ENCODE peak calls at places on chromosomes 16 and 17, in four cellular contexts. W, R, B and U are unnamed samples.

GRCh38 chr17:43384476-43384862 is 14.3 kb upstream of the ARL4D start:
- DNase-seq in W (no peak), B (no peak), R (no peak), U (no peak)

GRCh38 chr17:60744355-60744958 is 66.8 kb downstream of the BCAS3 start:
- DNase-seq in R (no peak), W (no peak), B (no peak), U (no peak)

GRCh38 chr17:42135664-42136653 is 13.4 kb downstream of the HSPB9 start:
- DNase-seq in W (peak), B (peak), R (no peak), U (no peak)

GRCh38 chr17:62824290-62825135 is 16.4 kb upstream of the MARCHF10 start:
- DNase-seq in B (no peak), R (no peak), W (no peak), U (no peak)

GRCh38 chr16:15897834-15898254 is 9.4 kb upstream of the CEP20 start:
- DNase-seq in R (peak), W (peak), B (no peak), U (peak)

GRCh38 chr17:11668633-11669032 is 70.4 kb downstream of the DNAH9 start:
- DNase-seq in B (no peak), R (no peak), W (no peak), U (no peak)

GRCh38 chr17:81566461-81567126 is 14.4 kb upstream of the FAAP100 start:
- DNase-seq in B (no peak), W (peak), R (no peak), U (no peak)

GRCh38 chr16:87264634-87265033 is 52.6 kb downstream of the C16orf95 start:
- DNase-seq in R (no peak), B (no peak), W (no peak), U (no peak)

GRCh38 chr17:33451221-33451620 is 158.1 kb upstream of the ASIC2 start:
- DNase-seq in B (no peak), W (no peak), R (no peak), U (no peak)

GRCh38 chr16:27718136-27718766 is 168.3 kb downstream of the KATNIP start:
- DNase-seq in W (no peak), R (no peak), B (no peak), U (no peak)

GRCh38 chr17:2259769-2260536 is 43.6 kb downstream of the SMG6 start:
- DNase-seq in W (peak), R (peak), B (no peak), U (peak)

GRCh38 chr17:13931111-13931526 is 138.2 kb upstream of the COX10 start:
- DNase-seq in W (peak), R (no peak), B (no peak), U (no peak)

GRCh38 chr17:74949455-74950115 is 13.9 kb downstream of the OTOP3 start:
- DNase-seq in B (no peak), W (no peak), R (no peak), U (no peak)

GRCh38 chr17:49239963-49240362 is 9.4 kb upstream of the PHOSPHO1 start:
- DNase-seq in B (no peak), R (no peak), W (no peak), U (no peak)

GRCh38 chr17:47316316-47316715 is 7.4 kb upstream of the EFCAB13 start:
- DNase-seq in B (no peak), R (no peak), W (no peak), U (no peak)

GRCh38 chr16:27465483-27465879 is 63.5 kb downstream of the IL21R start:
- DNase-seq in W (no peak), B (no peak), R (no peak), U (no peak)

GRCh38 chr17:28900986-28901726 is 1.7 kb downstream of the DHRS13 start:
- DNase-seq in B (no peak), R (no peak), W (no peak), U (no peak)

GRCh38 chr16:49701867-49702494 is 153.9 kb downstream of the ZNF423 start:
- DNase-seq in R (no peak), W (no peak), B (no peak), U (no peak)

GRCh38 chr17:49748223-49748622 is 15.7 kb downstream of the FAM117A start:
- DNase-seq in W (no peak), R (no peak), B (no peak), U (no peak)

GRCh38 chr16:10738231-10739077 is 5.2 kb upstream of the NUBP1 start:
- DNase-seq in R (peak), B (peak), W (peak), U (peak)

GRCh38 chr16:77133706-77134105 is 57.3 kb upstream of the MON1B start:
- DNase-seq in B (no peak), R (no peak), W (no peak), U (no peak)

GRCh38 chr16:89922477-89922883 is 662 bp upstream of the TUBB3 start:
- DNase-seq in W (no peak), B (peak), R (no peak), U (no peak)

GRCh38 chr16:9135797-9136196 is 44.4 kb downstream of the HAPSTR1 start:
- DNase-seq in B (no peak), W (no peak), R (no peak), U (no peak)

GRCh38 chr16:24253192-24253591 is 2.9 kb upstream of the CACNG3 start:
- DNase-seq in R (no peak), B (peak), W (peak), U (peak)

GRCh38 chr16:47140686-47141085 is 3.1 kb downstream of the NETO2 start:
- DNase-seq in R (no peak), B (no peak), W (no peak), U (no peak)

GRCh38 chr17:55642741-55643140 is 79.9 kb downstream of the TMEM100 start:
- DNase-seq in R (no peak), B (no peak), W (no peak), U (no peak)

GRCh38 chr17:55644346-55644745 is 78.3 kb downstream of the TMEM100 start:
- DNase-seq in W (no peak), R (no peak), B (no peak), U (no peak)

GRCh38 chr17:55639096-55639495 is 83.6 kb downstream of the TMEM100 start:
- DNase-seq in B (no peak), R (no peak), W (no peak), U (no peak)

GRCh38 chr17:55645361-55645760 is 77.3 kb downstream of the TMEM100 start:
- DNase-seq in B (no peak), W (no peak), R (no peak), U (no peak)

GRCh38 chr17:55641559-55642160 is 81.0 kb downstream of the TMEM100 start:
- DNase-seq in R (no peak), W (peak), B (peak), U (no peak)
- TF ChIP-seq SPI1 in R (no peak), W (no peak), B (no peak), U (no peak)

DNA sequence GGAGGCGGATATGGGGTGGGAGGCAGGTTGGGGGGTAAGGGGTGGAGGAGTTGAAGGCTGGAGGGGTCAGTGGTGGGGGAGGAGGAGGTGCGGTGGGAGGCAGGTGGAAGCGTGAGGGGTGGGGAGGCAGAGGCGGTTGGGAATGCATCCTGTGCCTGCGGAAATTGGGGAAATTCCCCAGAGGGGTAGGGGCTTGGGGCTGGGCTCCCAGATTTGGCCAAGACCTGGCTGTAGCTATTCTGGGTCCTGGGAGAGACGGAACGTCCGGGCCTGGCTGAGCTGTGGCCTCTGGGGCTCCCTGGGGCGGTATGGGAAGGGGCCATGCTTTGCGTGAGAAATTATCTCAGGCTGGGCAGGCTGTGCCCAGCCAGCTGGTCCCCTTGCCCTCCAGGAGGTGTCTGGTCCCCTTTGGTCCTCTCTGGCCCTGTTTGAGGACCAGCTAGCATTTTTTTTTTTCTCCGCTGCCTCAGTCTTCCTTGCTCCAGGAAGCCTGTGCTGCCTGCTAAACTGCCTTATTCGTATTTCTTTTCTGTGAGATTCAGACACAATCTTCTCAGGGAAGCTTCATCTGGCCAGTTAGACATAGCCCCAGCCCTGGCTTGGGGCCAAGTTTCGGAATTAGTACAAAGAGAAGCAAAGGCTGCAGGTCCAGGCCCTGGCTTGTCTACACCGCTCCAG is 7.3 kb upstream of the TRPV2 start:
- DNase-seq in B (peak), W (no peak), R (peak), U (peak)
- TF ChIP-seq SPI1 in B (no peak), W (no peak), R (no peak), U (no peak)

GRCh38 chr17:77755410-77755963 is 203.0 kb upstream of the TNRC6C start:
- DNase-seq in W (no peak), B (no peak), R (no peak), U (no peak)

GRCh38 chr17:77753246-77753645 is 205.3 kb upstream of the TNRC6C start:
- DNase-seq in R (no peak), W (no peak), B (no peak), U (no peak)

GRCh38 chr17:77754956-77755355 is 203.5 kb upstream of the TNRC6C start:
- DNase-seq in B (no peak), W (no peak), R (no peak), U (no peak)

GRCh38 chr17:77756028-77756427 is 202.5 kb upstream of the TNRC6C start:
- DNase-seq in R (no peak), B (no peak), W (no peak), U (no peak)

DNA sequence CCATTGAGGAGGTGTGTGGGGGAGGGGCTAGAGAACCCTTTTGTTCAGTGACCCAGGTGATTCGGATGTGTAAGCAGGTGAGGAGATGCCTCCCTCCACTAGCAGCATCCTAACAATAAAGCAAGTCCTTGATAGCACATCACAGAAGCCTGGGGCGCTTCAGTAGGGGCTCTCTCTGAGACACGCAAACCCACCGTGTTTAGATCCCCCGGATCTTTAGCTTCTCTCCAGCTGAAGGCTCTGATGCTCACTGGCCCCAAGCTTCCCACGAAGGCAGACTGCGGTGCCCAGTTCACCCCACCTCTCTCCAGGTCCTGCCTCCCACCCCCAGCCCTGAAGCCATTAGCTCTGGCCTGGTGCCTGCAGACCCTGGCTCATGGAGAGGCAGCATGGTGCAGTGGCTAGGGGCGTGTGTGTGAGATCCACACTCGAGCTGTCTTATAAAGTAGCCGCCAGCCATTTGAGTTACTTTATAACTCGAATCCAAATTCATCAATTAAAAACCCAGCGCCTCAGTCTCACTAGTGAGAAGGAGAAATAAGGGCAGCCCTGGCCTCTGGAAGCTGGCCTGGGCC is 204.7 kb upstream of the TNRC6C start:
- DNase-seq in R (no peak), W (no peak), B (no peak), U (no peak)
- TF ChIP-seq SPI1 in R (no peak), W (no peak), B (no peak), U (no peak)

GRCh38 chr17:19978803-19979202 is 1.2 kb upstream of the AKAP10 start:
- DNase-seq in R (no peak), B (no peak), W (peak), U (no peak)
- TF ChIP-seq SPI1 in R (no peak), B (no peak), W (peak), U (no peak)

GRCh38 chr17:9239821-9240658 is 218.7 kb downstream of the NTN1 start:
- DNase-seq in B (peak), R (no peak), W (peak), U (peak)
- TF ChIP-seq SPI1 in B (no peak), R (no peak), W (no peak), U (no peak)

DNA sequence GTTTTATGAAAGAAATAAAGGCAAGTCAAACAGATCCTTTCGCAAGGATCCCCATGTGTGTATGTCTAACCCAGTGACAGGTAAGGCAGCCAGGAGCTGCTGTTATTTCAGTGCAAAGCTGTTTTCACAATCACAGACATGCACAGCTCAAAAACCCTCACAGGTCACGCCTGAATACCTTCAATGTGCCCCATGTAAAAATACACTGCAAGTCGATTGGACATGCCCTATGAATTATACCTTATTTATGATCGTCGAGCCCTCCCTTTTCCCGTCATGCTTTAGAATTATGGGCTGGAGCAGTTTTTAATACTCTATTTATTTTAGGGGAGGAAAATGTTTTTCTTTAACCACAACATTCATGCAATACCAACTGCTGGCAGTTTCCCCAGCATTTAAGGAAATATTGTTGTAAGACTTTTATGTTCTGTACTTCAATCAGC is 362.1 kb downstream of the WWOX start:
- DNase-seq in B (no peak), R (no peak), W (no peak), U (no peak)
- TF ChIP-seq SPI1 in B (no peak), R (no peak), W (no peak), U (no peak)

GRCh38 chr17:35847633-35848373 is 20.9 kb downstream of the HEATR9 start:
- DNase-seq in R (no peak), W (no peak), B (no peak), U (no peak)

GRCh38 chr17:35844547-35844946 is 24.1 kb downstream of the HEATR9 start:
- DNase-seq in B (no peak), R (no peak), W (no peak), U (no peak)

GRCh38 chr17:35843698-35844097 is 25.0 kb downstream of the HEATR9 start:
- DNase-seq in W (no peak), B (no peak), R (no peak), U (no peak)

GRCh38 chr17:35847006-35847405 is 21.7 kb downstream of the HEATR9 start:
- DNase-seq in B (no peak), W (no peak), R (no peak), U (no peak)

DNA sequence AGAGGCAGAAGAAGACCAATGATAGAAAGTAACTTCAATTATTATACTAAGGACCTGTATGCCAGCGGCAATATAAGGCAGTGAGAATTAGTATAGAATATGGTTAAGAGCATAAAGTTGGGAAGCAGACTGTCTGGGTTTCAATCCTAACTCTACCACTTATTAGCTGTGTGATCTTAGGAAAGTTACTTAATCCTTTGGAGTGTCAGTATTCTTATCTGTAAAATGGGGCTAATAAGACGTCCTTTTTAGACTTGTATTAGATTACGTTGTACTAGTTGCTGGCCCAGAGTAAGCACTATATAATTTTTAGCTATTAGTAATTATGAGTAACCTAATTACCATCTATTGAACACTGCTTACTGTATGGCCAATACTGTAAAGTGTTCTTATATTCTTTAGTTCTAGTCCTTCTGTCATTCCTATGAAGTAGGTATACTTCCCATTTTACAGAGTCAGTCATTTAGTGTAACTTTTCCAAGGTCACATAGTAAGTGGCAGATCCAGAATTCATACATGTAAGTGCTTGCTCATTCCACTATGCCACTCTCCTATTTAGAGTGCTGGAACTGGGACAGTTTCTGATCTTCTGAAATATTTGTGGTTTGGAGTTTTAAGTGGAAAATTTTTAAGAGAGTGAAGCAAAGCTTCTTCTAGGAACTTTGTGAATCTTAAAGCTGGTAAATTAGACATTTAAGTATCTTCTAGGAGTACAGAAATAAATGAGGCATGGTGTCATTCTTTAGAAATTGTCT is 22.5 kb downstream of the HEATR9 start:
- DNase-seq in W (no peak), B (no peak), R (no peak), U (no peak)
- TF ChIP-seq SPI1 in W (no peak), B (no peak), R (no peak), U (no peak)

DNA sequence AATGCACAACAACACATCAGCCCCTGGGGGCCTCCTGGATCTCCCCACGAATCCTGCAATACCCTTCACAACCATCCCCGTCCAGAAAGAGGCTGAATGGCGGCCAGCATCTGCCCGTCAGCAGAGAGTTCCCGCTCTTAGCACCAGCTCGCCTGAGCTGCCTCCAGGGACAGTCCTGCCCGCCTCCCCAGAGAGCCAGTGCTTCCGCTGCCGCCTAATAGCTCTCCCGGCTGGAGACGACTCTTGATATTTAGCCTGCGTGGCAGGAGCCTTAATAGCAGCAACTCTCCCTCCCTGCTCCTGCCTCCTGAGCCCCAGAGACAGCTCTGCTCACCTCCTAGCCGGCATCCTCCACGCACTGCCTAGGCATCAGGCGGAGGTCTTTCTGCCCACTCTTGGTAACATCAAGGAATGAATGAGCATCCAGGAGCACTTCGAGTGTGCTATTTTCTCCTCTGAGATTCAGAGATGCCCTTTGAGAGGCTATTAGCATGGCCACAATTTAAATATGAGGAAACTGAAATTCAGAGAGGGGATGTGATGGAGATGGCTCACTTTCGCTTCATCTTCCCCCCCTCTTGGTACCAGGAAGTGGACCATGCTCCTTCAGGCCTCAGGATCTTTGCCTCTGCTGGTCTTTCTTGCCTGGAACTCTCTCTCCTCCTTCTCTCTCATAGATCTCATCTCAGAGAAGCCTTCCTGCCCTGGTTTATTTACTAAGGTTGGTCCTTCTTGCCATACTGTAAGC is 67.9 kb downstream of the RAI1 start:
- DNase-seq in B (no peak), W (no peak), R (no peak), U (no peak)
- TF ChIP-seq SPI1 in B (no peak), W (no peak), R (no peak), U (peak)